ENCODE peak calls at places on chromosomes 16 and 17, in four cellular contexts. One of them, this sample, is unnamed.

GRCh38 chr17:49388692-49389513 is 25.8 kb downstream of the PHB1 start:
- DNase-seq in testis: no peak
- DNase-seq in astrocyte of the cerebellum: no peak
- DNase-seq in fibroblast of lung: peak; percentile 15
- DNase-seq in this sample: no peak

GRCh38 chr17:10323812-10324610 is 48.8 kb downstream of the MYH13 start:
- DNase-seq in testis: no peak
- DNase-seq in astrocyte of the cerebellum: no peak
- DNase-seq in fibroblast of lung: no peak
- DNase-seq in this sample: no peak

GRCh38 chr17:55897301-55897700 is 146.4 kb downstream of the PCTP start:
- DNase-seq in fibroblast of lung: no peak
- DNase-seq in astrocyte of the cerebellum: no peak
- DNase-seq in testis: no peak
- DNase-seq in this sample: no peak

GRCh38 chr16:27849621-27850020 is 213.9 kb downstream of the GSG1L start:
- DNase-seq in testis: no peak
- DNase-seq in astrocyte of the cerebellum: no peak
- DNase-seq in fibroblast of lung: no peak
- DNase-seq in this sample: no peak

GRCh38 chr16:81601008-81601428 is 156.4 kb downstream of the CMIP start:
- DNase-seq in astrocyte of the cerebellum: no peak
- DNase-seq in testis: no peak
- DNase-seq in fibroblast of lung: peak; percentile 72
- DNase-seq in this sample: no peak

GRCh38 chr17:40903129-40903847 is 18.2 kb upstream of the KRT20 start:
- DNase-seq in testis: no peak
- DNase-seq in fibroblast of lung: peak; percentile 74
- DNase-seq in astrocyte of the cerebellum: no peak
- DNase-seq in this sample: no peak

GRCh38 chr16:2163211-2163881 is 7.8 kb downstream of the TRAF7 start:
- DNase-seq in astrocyte of the cerebellum: no peak
- DNase-seq in testis: no peak
- DNase-seq in fibroblast of lung: peak; percentile 24
- DNase-seq in this sample: no peak

GRCh38 chr16:2913603-2914002 is 1.9 kb downstream of the FLYWCH1 start:
- DNase-seq in testis: no peak
- DNase-seq in fibroblast of lung: no peak
- DNase-seq in astrocyte of the cerebellum: no peak
- DNase-seq in this sample: no peak

GRCh38 chr16:68800257-68800875 is 43.0 kb upstream of the TANGO6 start:
- DNase-seq in astrocyte of the cerebellum: peak; percentile 89
- DNase-seq in fibroblast of lung: peak; percentile 91
- DNase-seq in testis: peak; percentile 60
- DNase-seq in this sample: peak; percentile 40

GRCh38 chr17:64607862-64608565 is 54.1 kb downstream of the SMURF2 start:
- DNase-seq in astrocyte of the cerebellum: no peak
- DNase-seq in fibroblast of lung: no peak
- DNase-seq in testis: no peak
- DNase-seq in this sample: no peak

GRCh38 chr17:68627956-68628355 is 26.8 kb upstream of the FAM20A start:
- DNase-seq in astrocyte of the cerebellum: no peak
- DNase-seq in testis: no peak
- DNase-seq in fibroblast of lung: no peak
- DNase-seq in this sample: no peak

GRCh38 chr16:79653337-79654000 is 52.9 kb upstream of the MAF start:
- DNase-seq in testis: peak; percentile 17
- DNase-seq in astrocyte of the cerebellum: no peak
- DNase-seq in fibroblast of lung: peak; percentile 37
- DNase-seq in this sample: no peak

GRCh38 chr16:63289834-63290460 is 1253.7 kb upstream of the CDH8 start:
- DNase-seq in testis: peak; percentile 66
- DNase-seq in astrocyte of the cerebellum: peak; percentile 2
- DNase-seq in fibroblast of lung: peak; percentile 1
- DNase-seq in this sample: no peak

GRCh38 chr16:27455700-27456099 is 53.7 kb downstream of the IL21R start:
- DNase-seq in testis: no peak
- DNase-seq in fibroblast of lung: no peak
- DNase-seq in astrocyte of the cerebellum: no peak
- DNase-seq in this sample: no peak

GRCh38 chr17:58338907-58339774 is 10.5 kb upstream of the TSPOAP1 start:
- DNase-seq in astrocyte of the cerebellum: no peak
- DNase-seq in testis: no peak
- DNase-seq in fibroblast of lung: peak; percentile 82
- DNase-seq in this sample: peak; percentile 51

GRCh38 chr16:53509906-53510703 is 7.1 kb upstream of the AKTIP start:
- DNase-seq in astrocyte of the cerebellum: peak; percentile 50
- DNase-seq in fibroblast of lung: peak; percentile 48
- DNase-seq in testis: peak; percentile 78
- DNase-seq in this sample: no peak

GRCh38 chr17:8189711-8190477 is at the start of gene BORCS6:
- DNase-seq in fibroblast of lung: peak; percentile 99
- DNase-seq in astrocyte of the cerebellum: peak; percentile 95
- DNase-seq in testis: peak; percentile 100
- DNase-seq in this sample: peak; percentile 93

GRCh38 chr17:76537288-76537577 is 276 bp downstream of the CYGB start:
- DNase-seq in testis: peak; percentile 65
- DNase-seq in astrocyte of the cerebellum: no peak
- DNase-seq in fibroblast of lung: peak; percentile 51
- DNase-seq in this sample: no peak

GRCh38 chr17:83194189-83194565 is 114.8 kb downstream of the METRNL start:
- DNase-seq in fibroblast of lung: no peak
- DNase-seq in testis: peak; percentile 13
- DNase-seq in astrocyte of the cerebellum: no peak
- DNase-seq in this sample: no peak

GRCh38 chr16:78310196-78310595 is 210.7 kb downstream of the WWOX start:
- DNase-seq in astrocyte of the cerebellum: no peak
- DNase-seq in fibroblast of lung: no peak
- DNase-seq in testis: no peak
- DNase-seq in this sample: no peak

GRCh38 chr17:30372755-30373154 is 6.0 kb upstream of the CPD start:
- DNase-seq in astrocyte of the cerebellum: no peak
- DNase-seq in testis: no peak
- DNase-seq in fibroblast of lung: peak; percentile 48
- DNase-seq in this sample: no peak

GRCh38 chr16:57559075-57559790 is 16.8 kb downstream of the ADGRG5 start:
- DNase-seq in astrocyte of the cerebellum: no peak
- DNase-seq in testis: no peak
- DNase-seq in fibroblast of lung: no peak
- DNase-seq in this sample: no peak

GRCh38 chr17:15742051-15742795 is 10.1 kb downstream of the TBC1D26 start:
- DNase-seq in fibroblast of lung: no peak
- DNase-seq in testis: no peak
- DNase-seq in astrocyte of the cerebellum: no peak
- DNase-seq in this sample: no peak

GRCh38 chr16:74922150-74923138 is 62.5 kb downstream of the WDR59 start:
- DNase-seq in astrocyte of the cerebellum: no peak
- DNase-seq in fibroblast of lung: peak; percentile 83
- DNase-seq in testis: no peak
- DNase-seq in this sample: no peak

GRCh38 chr16:84751947-84752346 is 52.1 kb downstream of the USP10 start:
- DNase-seq in testis: no peak
- DNase-seq in astrocyte of the cerebellum: no peak
- DNase-seq in fibroblast of lung: no peak
- DNase-seq in this sample: no peak

GRCh38 chr17:40551874-40552768 is 13.2 kb downstream of the CCR7 start:
- DNase-seq in testis: peak; percentile 46
- DNase-seq in astrocyte of the cerebellum: peak; percentile 82
- DNase-seq in fibroblast of lung: peak; percentile 98
- DNase-seq in this sample: peak; percentile 99

GRCh38 chr17:79940381-79941087 is 95.1 kb downstream of the TBC1D16 start:
- DNase-seq in fibroblast of lung: no peak
- DNase-seq in testis: no peak
- DNase-seq in astrocyte of the cerebellum: no peak
- DNase-seq in this sample: no peak

GRCh38 chr17:9817086-9817485 is 4.8 kb downstream of the GSG1L2 start:
- DNase-seq in testis: peak; percentile 48
- DNase-seq in fibroblast of lung: peak; percentile 17
- DNase-seq in astrocyte of the cerebellum: peak; percentile 18
- DNase-seq in this sample: no peak

GRCh38 chr16:86384263-86384649 is 126.1 kb upstream of the FOXF1 start:
- DNase-seq in fibroblast of lung: no peak
- DNase-seq in testis: no peak
- DNase-seq in astrocyte of the cerebellum: no peak
- DNase-seq in this sample: no peak

DNA sequence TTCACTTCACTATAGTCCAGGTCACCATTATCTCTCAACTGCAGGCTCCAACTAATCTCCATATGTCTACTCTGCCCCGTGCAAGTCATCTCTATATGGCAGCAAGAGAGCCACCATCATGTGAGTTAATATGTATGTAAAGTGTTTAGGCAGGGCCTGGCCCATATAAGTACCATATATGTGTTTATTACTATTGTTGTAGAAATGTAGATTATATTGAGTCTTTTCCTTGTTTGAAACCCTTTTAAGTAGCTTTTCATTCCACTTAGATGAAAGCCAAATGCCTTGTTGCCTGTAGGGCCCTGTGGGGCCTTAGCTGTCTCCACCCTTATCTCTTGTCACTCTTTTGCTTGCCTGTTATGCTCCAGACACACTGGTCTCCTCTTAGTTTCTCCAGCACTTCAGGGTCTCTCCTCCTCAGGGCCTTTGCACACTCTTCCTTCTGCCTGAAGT is 164.0 kb downstream of the PHKB start:
- DNase-seq in fibroblast of lung: no peak
- DNase-seq in astrocyte of the cerebellum: no peak
- DNase-seq in testis: no peak
- DNase-seq in this sample: no peak
- TF ChIP-seq CTCF in fibroblast of lung: no peak
- TF ChIP-seq CTCF in astrocyte of the cerebellum: no peak
- TF ChIP-seq CTCF in testis: no peak
- TF ChIP-seq CTCF in this sample: no peak

GRCh38 chr16:8589293-8590160 is 784 bp downstream of the TMEM114 start:
- DNase-seq in testis: no peak
- DNase-seq in astrocyte of the cerebellum: no peak
- DNase-seq in fibroblast of lung: no peak
- DNase-seq in this sample: no peak
- TF ChIP-seq CTCF in testis: no peak
- TF ChIP-seq CTCF in astrocyte of the cerebellum: no peak
- TF ChIP-seq CTCF in fibroblast of lung: no peak
- TF ChIP-seq CTCF in this sample: no peak

DNA sequence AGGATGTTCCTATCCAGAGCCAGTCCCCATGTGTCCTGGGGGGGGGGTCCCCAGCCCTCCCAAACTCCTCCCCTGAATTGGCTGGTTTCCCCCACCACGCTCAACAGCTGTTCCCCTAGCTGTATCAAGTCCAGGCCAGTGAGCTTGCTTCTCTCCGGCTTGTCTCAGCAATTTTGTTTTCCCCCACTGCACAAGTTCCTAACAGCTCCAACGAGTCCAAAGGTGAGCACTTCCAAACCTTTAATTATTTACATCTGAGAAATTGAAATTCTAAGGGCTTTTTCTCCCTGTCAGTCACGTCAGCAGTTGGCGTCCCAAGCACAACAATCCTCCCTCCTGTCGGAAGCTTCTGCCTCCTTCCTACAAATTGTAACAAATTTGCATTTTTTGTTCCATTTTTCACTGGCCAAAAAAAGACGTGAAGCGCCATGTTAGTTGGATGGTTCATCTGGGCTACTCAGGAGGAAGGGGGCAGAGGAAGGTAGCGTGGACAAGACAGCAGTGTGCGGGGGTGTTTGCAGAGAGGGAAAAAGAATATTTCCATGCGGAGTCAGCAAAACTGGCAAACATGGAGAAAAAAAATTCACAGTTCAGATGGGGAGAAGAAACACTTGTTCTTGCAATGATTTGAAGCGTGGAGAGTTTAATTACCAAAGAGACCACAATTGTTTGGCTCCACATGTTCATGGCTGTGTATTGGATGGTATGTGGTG is 139.0 kb upstream of the ERCC4 start:
- DNase-seq in testis: no peak
- DNase-seq in astrocyte of the cerebellum: no peak
- DNase-seq in fibroblast of lung: no peak
- DNase-seq in this sample: no peak
- TF ChIP-seq CTCF in testis: no peak
- TF ChIP-seq CTCF in astrocyte of the cerebellum: no peak
- TF ChIP-seq CTCF in fibroblast of lung: no peak
- TF ChIP-seq CTCF in this sample: no peak

DNA sequence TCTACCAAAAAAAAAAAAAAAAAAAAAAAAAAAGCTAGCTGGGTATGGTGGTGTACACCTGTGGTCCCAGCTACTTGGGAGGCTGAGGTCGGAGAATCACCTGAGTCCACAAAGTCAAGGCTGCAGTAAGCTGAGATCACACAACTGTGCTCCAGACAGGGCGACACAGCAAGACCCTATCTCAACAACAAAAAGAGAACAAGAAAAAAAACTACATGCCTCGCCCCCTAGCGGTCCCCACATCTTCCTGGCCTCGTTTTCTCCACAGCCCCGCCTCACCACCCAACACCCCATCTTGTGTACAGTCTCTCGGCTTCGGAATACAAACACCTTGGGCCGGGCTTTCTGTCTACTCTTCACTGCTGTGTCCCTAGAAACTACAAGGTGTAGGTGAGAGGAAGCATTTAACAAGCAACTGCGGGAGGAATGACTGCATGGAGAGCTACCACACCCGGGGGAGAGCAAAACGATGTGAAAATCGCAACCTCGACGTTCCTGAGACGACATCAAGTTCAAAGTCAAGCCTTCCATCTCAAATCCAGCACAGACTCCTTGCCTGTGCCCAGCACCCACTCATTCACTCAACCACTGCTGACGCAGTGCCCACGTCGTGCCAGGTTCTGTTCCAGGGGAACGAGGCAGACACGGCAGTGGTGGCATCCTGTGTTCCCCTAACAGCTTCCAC is 9.0 kb downstream of the NTAN1 start:
- DNase-seq in testis: no peak
- DNase-seq in astrocyte of the cerebellum: no peak
- DNase-seq in fibroblast of lung: no peak
- DNase-seq in this sample: no peak
- TF ChIP-seq CTCF in testis: no peak
- TF ChIP-seq CTCF in astrocyte of the cerebellum: no peak
- TF ChIP-seq CTCF in fibroblast of lung: no peak
- TF ChIP-seq CTCF in this sample: no peak

DNA sequence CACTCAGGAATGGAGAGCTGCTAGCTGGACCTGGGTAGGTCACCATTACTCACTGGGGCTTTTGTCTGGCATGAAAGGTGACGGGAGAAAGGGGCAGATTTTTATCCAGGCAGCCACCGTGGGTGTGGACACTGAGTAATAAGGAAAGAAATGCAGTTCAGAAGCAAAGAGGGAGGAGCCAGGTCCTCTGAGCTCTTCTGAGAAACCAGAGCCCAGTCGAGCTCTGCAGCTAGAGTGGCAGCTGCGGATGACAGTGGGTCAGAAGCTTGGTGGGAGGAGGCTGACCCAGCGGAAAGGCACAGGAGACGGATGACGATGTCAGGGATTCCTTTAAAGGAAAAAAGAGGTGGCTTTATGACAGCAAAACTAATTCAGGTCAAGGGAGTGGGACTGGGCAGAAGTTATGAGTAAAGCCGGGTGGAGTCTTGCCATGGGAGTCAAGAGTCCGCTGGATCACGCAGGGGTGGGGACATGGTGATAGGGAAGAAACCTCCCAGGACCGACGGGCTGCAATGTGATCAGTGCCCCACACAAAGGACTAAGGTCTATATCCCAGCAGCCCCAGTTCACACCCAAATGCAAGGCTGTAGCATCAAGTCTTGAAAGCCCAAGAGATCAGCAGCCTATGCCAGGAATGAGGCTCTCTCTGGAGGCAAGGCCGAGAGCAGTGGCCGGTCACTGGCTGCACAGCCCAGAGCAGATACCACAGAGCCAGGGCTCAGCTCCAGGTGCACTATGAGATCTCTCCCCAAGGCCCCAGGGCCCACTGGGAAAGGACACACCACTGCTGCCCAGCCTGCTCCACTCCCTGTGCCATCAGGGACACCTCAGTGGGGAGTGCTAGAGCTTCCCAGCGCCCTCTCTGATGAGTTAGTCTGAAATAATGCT is 6.3 kb upstream of the MNT start:
- DNase-seq in astrocyte of the cerebellum: no peak
- DNase-seq in testis: peak; percentile 84
- DNase-seq in fibroblast of lung: peak; percentile 92
- DNase-seq in this sample: no peak
- TF ChIP-seq CTCF in astrocyte of the cerebellum: no peak
- TF ChIP-seq CTCF in testis: no peak
- TF ChIP-seq CTCF in fibroblast of lung: no peak
- TF ChIP-seq CTCF in this sample: no peak

This sample was measured in AG04449.